ENCODE peak calls at places on chromosomes 3 and 15, in eight cellular contexts. M is aorta, B is pancreas, K is tibial artery, E is astrocyte, N is right lobe of liver, G is lower lobe of right lung, P is SJSA1. H is an unnamed sample.

GRCh38 chr3:50422153-50422552 is 62.8 kb upstream of the TMEM115 start:
- DNase-seq in M (no peak), B (no peak), K (no peak), E (no peak), N (no peak), G (no peak), P (no peak), H (no peak)

GRCh38 chr3:16060358-16060852 is 114.1 kb upstream of the GALNT15 start:
- DNase-seq in M (no peak), B (no peak), K (peak; percentile 89), E (peak; percentile 100), N (peak; percentile 60), G (no peak), P (peak; percentile 96), H (no peak)

GRCh38 chr3:32347286-32348125 is 44.1 kb upstream of the CMTM7 start:
- DNase-seq in M (no peak), B (no peak), K (no peak), E (peak; percentile 4), N (no peak), G (no peak), P (no peak), H (peak; percentile 47)

GRCh38 chr3:19901918-19902317 is 32.1 kb downstream of the EFHB start:
- DNase-seq in M (no peak), B (peak; percentile 19), K (no peak), E (no peak), N (no peak), G (no peak), P (no peak), H (no peak)

GRCh38 chr15:43880406-43881184 is 53.8 kb downstream of the WDR76 start:
- DNase-seq in M (no peak), B (no peak), K (no peak), E (peak; percentile 13), N (no peak), G (no peak), P (no peak), H (no peak)

GRCh38 chr15:73873889-73874511 is 636 bp downstream of the TBC1D21 start:
- DNase-seq in M (no peak), B (peak; percentile 40), K (peak; percentile 52), E (peak; percentile 22), N (no peak), G (no peak), P (peak; percentile 39), H (no peak)

GRCh38 chr3:116423945-116424344 is 21.3 kb downstream of the LSAMP start:
- DNase-seq in M (no peak), B (no peak), K (no peak), E (peak; percentile 27), N (no peak), G (no peak), P (no peak), H (no peak)

GRCh38 chr15:93088200-93088980 is 621 bp downstream of the RGMA start:
- DNase-seq in M (peak; percentile 59), B (peak; percentile 45), K (no peak), E (peak; percentile 6), N (no peak), G (no peak), P (peak; percentile 37), H (no peak)

GRCh38 chr15:48802867-48803266 is 8.0 kb downstream of the CEP152 start:
- DNase-seq in M (no peak), B (no peak), K (no peak), E (peak; percentile 97), N (no peak), G (no peak), P (peak; percentile 38), H (no peak)

GRCh38 chr15:71802770-71803169 is 7.6 kb upstream of the NR2E3 start:
- DNase-seq in M (no peak), B (peak; percentile 58), K (no peak), E (no peak), N (no peak), G (no peak), P (no peak), H (no peak)

GRCh38 chr15:33226559-33227181 is 32.2 kb upstream of the FMN1 start:
- DNase-seq in M (peak; percentile 59), B (peak; percentile 12), K (no peak), E (peak; percentile 24), N (no peak), G (no peak), P (no peak), H (peak; percentile 59)

GRCh38 chr3:75101329-75102147 is 487.1 kb upstream of the CNTN3 start:
- DNase-seq in M (no peak), B (no peak), K (no peak), E (no peak), N (no peak), G (no peak), P (no peak), H (no peak)

GRCh38 chr15:59062985-59063384 is 42.0 kb upstream of the CCNB2 start:
- DNase-seq in M (no peak), B (no peak), K (no peak), E (no peak), N (no peak), G (no peak), P (no peak), H (no peak)

GRCh38 chr3:45789235-45789812 is 7.0 kb downstream of the SLC6A20 start:
- DNase-seq in M (no peak), B (no peak), K (no peak), E (no peak), N (no peak), G (no peak), P (no peak), H (no peak)

GRCh38 chr15:80768158-80768557 is 11.0 kb upstream of the CEMIP start:
- DNase-seq in M (no peak), B (no peak), K (no peak), E (no peak), N (no peak), G (no peak), P (no peak), H (no peak)

GRCh38 chr3:20564966-20565365 is 379.0 kb upstream of the SGO1 start:
- DNase-seq in M (no peak), B (no peak), K (no peak), E (no peak), N (no peak), G (no peak), P (no peak), H (no peak)

GRCh38 chr15:45314960-45315359 is 62.9 kb downstream of the SLC28A2 start:
- DNase-seq in M (peak; percentile 52), B (peak; percentile 65), K (no peak), E (no peak), N (no peak), G (no peak), P (no peak), H (no peak)

GRCh38 chr3:100880072-100880471 is 113.1 kb downstream of the ABI3BP start:
- DNase-seq in M (peak; percentile 56), B (no peak), K (peak; percentile 66), E (no peak), N (no peak), G (no peak), P (no peak), H (peak; percentile 31)

GRCh38 chr3:51637941-51638471 is 33.0 kb upstream of the TEX264 start:
- DNase-seq in M (no peak), B (no peak), K (no peak), E (peak; percentile 15), N (no peak), G (no peak), P (peak; percentile 26), H (no peak)

DNA sequence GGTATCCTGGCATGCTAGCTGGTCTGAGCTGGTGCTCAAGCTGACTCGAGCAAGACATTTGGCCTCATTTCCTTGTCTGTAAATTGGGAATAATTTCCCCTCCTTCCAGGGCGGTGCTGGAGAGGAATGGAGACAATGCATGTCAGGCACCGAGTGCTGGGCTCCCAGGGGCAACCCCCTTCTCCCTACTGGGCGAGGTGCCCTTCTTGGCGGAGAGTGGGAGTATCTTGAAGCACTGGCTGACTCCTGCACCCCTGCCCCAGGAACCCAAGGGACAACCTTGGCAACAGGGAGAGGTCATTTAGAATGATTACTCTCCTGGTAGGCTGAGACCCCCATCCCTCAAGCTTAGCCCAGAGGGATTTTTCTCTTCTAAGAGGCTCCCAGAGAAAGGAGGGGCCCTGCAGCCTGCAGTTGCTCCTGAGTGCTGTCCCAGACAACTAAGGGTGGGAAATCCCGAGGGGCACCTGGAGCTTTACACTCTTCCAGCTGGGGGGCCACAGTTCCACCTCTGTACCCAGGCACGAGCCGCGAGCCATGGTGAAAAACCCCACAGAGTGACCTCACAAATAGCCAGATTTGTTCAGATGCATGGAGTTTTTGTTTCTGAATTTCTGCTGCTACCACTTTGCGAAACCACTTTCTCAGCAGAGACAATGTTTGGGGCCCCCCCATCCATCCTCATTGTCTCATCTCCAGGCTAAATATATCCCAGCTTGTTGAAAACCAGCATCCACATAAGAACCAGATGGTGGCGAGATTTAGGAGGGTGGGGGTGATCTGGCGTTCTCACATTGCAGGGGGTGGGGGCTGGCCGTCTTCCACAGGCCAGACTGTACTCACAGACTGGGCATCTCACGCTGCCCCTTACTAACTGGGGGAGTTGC is 44.8 kb downstream of the ABTB1 start:
- DNase-seq in M (peak; percentile 33), B (no peak), K (peak; percentile 49), E (no peak), N (peak; percentile 34), G (no peak), P (peak; percentile 18), H (no peak)
- H3K27ac ChIP-seq in M (no peak overlapping the region), B (no peak overlapping the region), K (no peak overlapping the region), E (no peak overlapping the region), N (no peak overlapping the region), G (no peak overlapping the region), P (no peak overlapping the region), H (peak overlapping the region; percentile 89)

GRCh38 chr3:11605398-11605797 is 38.3 kb downstream of the VGLL4 start:
- DNase-seq in M (no peak), B (no peak), K (no peak), E (no peak), N (no peak), G (no peak), P (no peak), H (no peak)
- H3K4me1 ChIP-seq in M (peaks cover 9% of the 10 kb centered on the region), B (peaks cover 14% of the 10 kb centered on the region), K (peaks cover 40% of the 10 kb centered on the region), E (peaks cover 74% of the 10 kb centered on the region), N (peaks cover 12% of the 10 kb centered on the region), G (peaks cover 48% of the 10 kb centered on the region), P (peaks cover 76% of the 10 kb centered on the region), H (peaks cover 92% of the 10 kb centered on the region)

GRCh38 chr3:125150525-125151436 is 61.8 kb downstream of the SLC12A8 start:
- DNase-seq in M (no peak), B (peak; percentile 45), K (no peak), E (no peak), N (no peak), G (peak; percentile 35), P (peak; percentile 21), H (no peak)

GRCh38 chr3:125148836-125149235 is 63.7 kb downstream of the SLC12A8 start:
- DNase-seq in M (peak; percentile 89), B (no peak), K (peak; percentile 85), E (peak; percentile 68), N (no peak), G (peak; percentile 75), P (no peak), H (peak; percentile 62)

GRCh38 chr3:125148016-125148812 is 64.3 kb downstream of the SLC12A8 start:
- DNase-seq in M (no peak), B (no peak), K (no peak), E (no peak), N (no peak), G (no peak), P (no peak), H (no peak)

GRCh38 chr3:125151437-125151806 is 61.1 kb downstream of the SLC12A8 start:
- DNase-seq in M (no peak), B (no peak), K (no peak), E (no peak), N (no peak), G (no peak), P (peak; percentile 35), H (no peak)

GRCh38 chr3:125149462-125149861 is 63.1 kb downstream of the SLC12A8 start:
- DNase-seq in M (no peak), B (no peak), K (no peak), E (no peak), N (no peak), G (no peak), P (no peak), H (no peak)
- H3K27ac ChIP-seq in M (no peak overlapping the region), B (no peak overlapping the region), K (peak overlapping the region; percentile 64), E (no peak overlapping the region), N (no peak overlapping the region), G (peak overlapping the region; percentile 69), P (no peak overlapping the region), H (peak overlapping the region; percentile 74)

GRCh38 chr3:172102883-172103310 is 63.5 kb downstream of the FNDC3B start:
- DNase-seq in M (no peak), B (no peak), K (no peak), E (no peak), N (no peak), G (no peak), P (no peak), H (no peak)
- H3K4me1 ChIP-seq in M (peaks cover 19% of the 10 kb centered on the region), B (peaks cover 47% of the 10 kb centered on the region), K (peaks cover 53% of the 10 kb centered on the region), E (peaks cover 50% of the 10 kb centered on the region), N (peaks cover 47% of the 10 kb centered on the region), G (peaks cover 97% of the 10 kb centered on the region), P (peaks cover 59% of the 10 kb centered on the region), H (peaks cover 3% of the 10 kb centered on the region)